ENCODE peak calls at places on chromosomes 7 and 10, in four cellular contexts. I is nucleus accumbens, G is COR-L47, H is activated T-cell treated with anti-CD3 and anti-CD28 coated beads for 1 hour. F is an unnamed sample.

GRCh38 chr10:61050120-61050745 is 106.2 kb upstream of the RHOBTB1 start:
- DNase-seq in H (no peak), G (no peak), I (no peak), F (no peak)

GRCh38 chr7:135253851-135254815 is 20.5 kb downstream of the STRA8 start:
- DNase-seq in I (peak; percentile 79), H (no peak), G (no peak), F (no peak)

GRCh38 chr7:47498229-47499056 is 83.5 kb downstream of the TNS3 start:
- DNase-seq in G (no peak), H (no peak), I (no peak), F (no peak)

GRCh38 chr7:116139007-116139406 is 71.3 kb upstream of the TES start:
- DNase-seq in H (no peak), G (no peak), I (no peak), F (no peak)

GRCh38 chr10:49748006-49748405 is 14.1 kb downstream of the OGDHL start:
- DNase-seq in I (no peak), G (no peak), H (no peak), F (no peak)

GRCh38 chr10:86946215-86947170 is 10.9 kb downstream of the MMRN2 start:
- DNase-seq in G (no peak), I (no peak), H (no peak), F (no peak)

GRCh38 chr10:62582804-62583208 is 208.6 kb downstream of the ZNF365 start:
- DNase-seq in I (no peak), H (no peak), G (no peak), F (no peak)

GRCh38 chr7:22194633-22195273 is 162.2 kb downstream of the RAPGEF5 start:
- DNase-seq in I (peak; percentile 16), G (no peak), H (no peak), F (no peak)

GRCh38 chr10:12470719-12471118 is 121.4 kb downstream of the CAMK1D start:
- DNase-seq in I (no peak), H (no peak), G (no peak), F (no peak)

GRCh38 chr10:66591865-66592264 is 334.0 kb upstream of the LRRTM3 start:
- DNase-seq in H (no peak), I (no peak), G (no peak), F (no peak)

GRCh38 chr10:56142092-56142728 is 218.8 kb downstream of the ZWINT start:
- DNase-seq in G (no peak), H (no peak), I (no peak), F (no peak)

GRCh38 chr7:131803861-131804260 is 247.4 kb upstream of the PODXL start:
- DNase-seq in H (no peak), G (no peak), I (no peak), F (no peak)

GRCh38 chr7:56175784-56176183 is 59.6 kb upstream of the NUPR2 start:
- DNase-seq in G (no peak), H (no peak), I (no peak), F (no peak)

GRCh38 chr10:99906470-99906869 is 103.3 kb downstream of the DNMBP start:
- DNase-seq in H (no peak), I (no peak), G (no peak), F (no peak)

GRCh38 chr10:117370205-117370604 is 5.0 kb downstream of the PDZD8 start:
- DNase-seq in G (no peak), H (no peak), I (no peak), F (no peak)

GRCh38 chr7:43763183-43763582 is 4.7 kb downstream of the BLVRA start:
- DNase-seq in G (no peak), I (no peak), H (no peak), F (no peak)

GRCh38 chr10:50281967-50282522 is 30.7 kb upstream of the ASAH2 start:
- DNase-seq in G (no peak), H (no peak), I (no peak), F (no peak)

GRCh38 chr10:100562806-100563293 is 27.1 kb downstream of the HIF1AN start:
- DNase-seq in H (no peak), I (peak; percentile 44), G (peak; percentile 24), F (peak; percentile 42)

GRCh38 chr7:67937717-67938191 is 941.1 kb downstream of the TYW1 start:
- DNase-seq in G (no peak), I (no peak), H (no peak), F (no peak)

GRCh38 chr10:83078645-83079044 is 1060.7 kb upstream of the GHITM start:
- DNase-seq in H (no peak), I (no peak), G (no peak), F (no peak)

GRCh38 chr10:49037187-49037586 is 78.1 kb downstream of the VSTM4 start:
- DNase-seq in I (no peak), G (no peak), H (no peak), F (no peak)

GRCh38 chr10:132363921-132364593 is 32.1 kb downstream of the LRRC27 start:
- DNase-seq in G (no peak), H (no peak), I (peak; percentile 18), F (no peak)

GRCh38 chr10:3926268-3926667 is 141.3 kb upstream of the KLF6 start:
- DNase-seq in I (no peak), G (no peak), H (no peak), F (no peak)